ENCODE peak calls at places on chromosomes 16 and 17, in five cellular contexts. U is sigmoid colon; W is stimulated activated CD8-positive, alpha-beta memory T cell treated with anti-CD3 and anti-CD28 coated beads, Interleukin-4, amount 100 ng/mL, for 24 hours; E is NCI-H1105 treated with DMSO at 0.1 percent for 48 hours; Y is left ventricle myocardium inferior. B is an unnamed sample.

GRCh38 chr17:77088455-77089117 is 52.2 kb upstream of the SEC14L1 start:
- DNase-seq in U (peak), W (peak), E (peak), Y (peak), B (peak)

GRCh38 chr17:30449480-30449879 is 27.7 kb upstream of the GOSR1 start:
- DNase-seq in U (no peak), W (no peak), E (no peak), Y (no peak), B (no peak)

GRCh38 chr16:31073073-31073822 is 792 bp downstream of the ZNF668 start:
- DNase-seq in U (peak), W (peak), E (peak), Y (peak), B (peak)

GRCh38 chr16:11242658-11243057 is 13.3 kb downstream of the SOCS1 start:
- DNase-seq in U (no peak), W (no peak), E (no peak), Y (no peak), B (no peak)

GRCh38 chr17:7186241-7186640 is 7.1 kb upstream of the ASGR1 start:
- DNase-seq in U (no peak), W (no peak), E (no peak), Y (no peak), B (peak)

GRCh38 chr16:49834496-49835009 is 21.4 kb downstream of the ZNF423 start:
- DNase-seq in U (peak), W (no peak), E (no peak), Y (peak), B (no peak)

GRCh38 chr17:55062921-55063320 is 94.4 kb downstream of the STXBP4 start:
- DNase-seq in U (no peak), W (no peak), E (no peak), Y (no peak), B (no peak)

GRCh38 chr16:72426416-72426815 is 254.5 kb upstream of the PMFBP1 start:
- DNase-seq in U (no peak), W (no peak), E (peak), Y (no peak), B (no peak)

GRCh38 chr17:32929288-32929574 is 1.3 kb downstream of the TMEM98 start:
- DNase-seq in U (no peak), W (no peak), E (no peak), Y (no peak), B (no peak)

GRCh38 chr16:85582177-85582888 is 30.8 kb upstream of the GSE1 start:
- DNase-seq in U (no peak), W (no peak), E (no peak), Y (no peak), B (no peak)

GRCh38 chr17:74190154-74190553 is 13.3 kb upstream of the RPL38 start:
- DNase-seq in U (no peak), W (no peak), E (peak), Y (no peak), B (no peak)

B was measured in chondrocyte.